ENCODE peak calls at places on chromosome 20, in six cellular contexts. Z is spleen, J is NB4, Y is HCT116, V is gastrocnemius medialis, F is right lobe of liver. G is an unnamed sample.
A peak's percentile ranks its signal among the peaks of the same experiment; 100 is the strongest.

GRCh38 chr20:53926428-53927028 is 143.9 kb downstream of the BCAS1 start:
- DNase-seq in Z (no peak), J (peak; percentile 95), Y (no peak), V (no peak), F (no peak), G (no peak)

GRCh38 chr20:48380661-48381060 is 447.1 kb downstream of the PREX1 start:
- DNase-seq in Z (no peak), J (no peak), Y (no peak), V (no peak), F (no peak), G (no peak)

GRCh38 chr20:14288341-14289330 is 48.8 kb downstream of the FLRT3 start:
- DNase-seq in Z (no peak), J (peak; percentile 2), Y (peak; percentile 72), V (no peak), F (no peak), G (no peak)

GRCh38 chr20:61044499-61044898 is 207.6 kb upstream of the CDH4 start:
- DNase-seq in Z (no peak), J (peak; percentile 27), Y (no peak), V (no peak), F (no peak), G (no peak)

GRCh38 chr20:33026779-33027759 is 4.4 kb upstream of the BPIFB6 start:
- DNase-seq in Z (no peak), J (no peak), Y (no peak), V (no peak), F (no peak), G (no peak)

GRCh38 chr20:38831049-38831691 is 25.7 kb downstream of the PPP1R16B start:
- DNase-seq in Z (no peak), J (no peak), Y (no peak), V (no peak), F (no peak), G (no peak)

GRCh38 chr20:36098364-36098763 is 56.2 kb upstream of the EPB41L1 start:
- DNase-seq in Z (no peak), J (peak; percentile 91), Y (no peak), V (peak; percentile 36), F (no peak), G (no peak)

GRCh38 chr20:44725852-44726251 is 10.7 kb downstream of the CCN5 start:
- DNase-seq in Z (no peak), J (no peak), Y (no peak), V (no peak), F (no peak), G (no peak)

GRCh38 chr20:43016257-43016656 is 173.4 kb downstream of the PTPRT start:
- DNase-seq in Z (no peak), J (no peak), Y (no peak), V (no peak), F (no peak), G (no peak)

GRCh38 chr20:5657190-5657872 is 92.9 kb upstream of the SHLD1 start:
- DNase-seq in Z (no peak), J (no peak), Y (no peak), V (peak; percentile 31), F (no peak), G (peak; percentile 46)

GRCh38 chr20:12358006-12358654 is 440.4 kb downstream of the BTBD3 start:
- DNase-seq in Z (no peak), J (peak; percentile 31), Y (no peak), V (no peak), F (no peak), G (no peak)

GRCh38 chr20:37228111-37228510 is 33.5 kb downstream of the GHRH start:
- DNase-seq in Z (no peak), J (no peak), Y (no peak), V (no peak), F (no peak), G (no peak)

GRCh38 chr20:24662286-24662685 is 192.9 kb downstream of the SYNDIG1 start:
- DNase-seq in Z (peak; percentile 37), J (no peak), Y (no peak), V (no peak), F (no peak), G (no peak)

GRCh38 chr20:37315293-37316110 is 26.0 kb downstream of the MANBAL start:
- DNase-seq in Z (no peak), J (peak; percentile 34), Y (no peak), V (peak; percentile 58), F (no peak), G (peak; percentile 87)

GRCh38 chr20:6954219-6954618 is 186.7 kb downstream of the BMP2 start:
- DNase-seq in Z (no peak), J (no peak), Y (no peak), V (no peak), F (no peak), G (no peak)

GRCh38 chr20:18272451-18272850 is 15.9 kb upstream of the ZNF133 start:
- DNase-seq in Z (no peak), J (peak; percentile 87), Y (no peak), V (peak; percentile 35), F (no peak), G (no peak)

GRCh38 chr20:32583581-32584045 is 1.5 kb downstream of the NOL4L start:
- DNase-seq in Z (no peak), J (peak; percentile 53), Y (no peak), V (no peak), F (no peak), G (no peak)

GRCh38 chr20:6081236-6081635 is 27.4 kb upstream of the LRRN4 start:
- DNase-seq in Z (no peak), J (peak; percentile 11), Y (no peak), V (peak; percentile 27), F (peak; percentile 29), G (no peak)

GRCh38 chr20:6104493-6105188 is 18.2 kb downstream of the FERMT1 start:
- DNase-seq in Z (no peak), J (no peak), Y (no peak), V (no peak), F (no peak), G (peak; percentile 14)

GRCh38 chr20:37914672-37915433 is 11.9 kb downstream of the VSTM2L start:
- DNase-seq in Z (no peak), J (peak; percentile 32), Y (no peak), V (no peak), F (no peak), G (no peak)

GRCh38 chr20:38789503-38790209 is 15.8 kb upstream of the PPP1R16B start:
- DNase-seq in Z (no peak), J (no peak), Y (peak; percentile 63), V (no peak), F (no peak), G (no peak)

GRCh38 chr20:32227316-32227715 is 19.6 kb downstream of the POFUT1 start:
- DNase-seq in Z (no peak), J (peak; percentile 44), Y (no peak), V (no peak), F (no peak), G (no peak)

GRCh38 chr20:38883081-38883980 is 42.9 kb upstream of the FAM83D start:
- DNase-seq in Z (peak; percentile 84), J (no peak), Y (no peak), V (no peak), F (no peak), G (no peak)

GRCh38 chr20:54085910-54086309 is 15.5 kb upstream of the BCAS1 start:
- DNase-seq in Z (no peak), J (no peak), Y (no peak), V (no peak), F (no peak), G (no peak)

GRCh38 chr20:35729836-35730582 is 12.1 kb downstream of the RBM39 start:
- DNase-seq in Z (no peak), J (no peak), Y (no peak), V (no peak), F (no peak), G (no peak)

GRCh38 chr20:44731657-44732056 is 14.0 kb upstream of the KCNK15 start:
- DNase-seq in Z (no peak), J (no peak), Y (no peak), V (peak; percentile 70), F (no peak), G (no peak)

GRCh38 chr20:44209691-44210421 is 715 bp downstream of the OSER1 start:
- DNase-seq in Z (no peak), J (peak; percentile 72), Y (no peak), V (peak; percentile 43), F (no peak), G (no peak)

GRCh38 chr20:42100137-42100704 is 482.0 kb upstream of the CHD6 start:
- DNase-seq in Z (no peak), J (no peak), Y (no peak), V (no peak), F (no peak), G (no peak)

GRCh38 chr20:41086402-41087324 is 50.7 kb upstream of the PLCG1 start:
- DNase-seq in Z (no peak), J (peak; percentile 38), Y (no peak), V (no peak), F (no peak), G (no peak)

GRCh38 chr20:672975-673604 is 2.5 kb downstream of the SCRT2 start:
- DNase-seq in Z (peak; percentile 54), J (no peak), Y (no peak), V (no peak), F (no peak), G (no peak)
- TF ChIP-seq CTCF in Z (no peak), J (no peak), Y (peak; percentile 70), V (no peak), F (peak; percentile 13), G (no peak)

GRCh38 chr20:3724356-3724755 is 8.1 kb upstream of the HSPA12B start:
- DNase-seq in Z (no peak), J (no peak), Y (no peak), V (no peak), F (no peak), G (no peak)
- TF ChIP-seq POLR2A in Z (no peak), J (no peak), Y (no peak), V (no peak), F (no peak), G (no peak)

DNA sequence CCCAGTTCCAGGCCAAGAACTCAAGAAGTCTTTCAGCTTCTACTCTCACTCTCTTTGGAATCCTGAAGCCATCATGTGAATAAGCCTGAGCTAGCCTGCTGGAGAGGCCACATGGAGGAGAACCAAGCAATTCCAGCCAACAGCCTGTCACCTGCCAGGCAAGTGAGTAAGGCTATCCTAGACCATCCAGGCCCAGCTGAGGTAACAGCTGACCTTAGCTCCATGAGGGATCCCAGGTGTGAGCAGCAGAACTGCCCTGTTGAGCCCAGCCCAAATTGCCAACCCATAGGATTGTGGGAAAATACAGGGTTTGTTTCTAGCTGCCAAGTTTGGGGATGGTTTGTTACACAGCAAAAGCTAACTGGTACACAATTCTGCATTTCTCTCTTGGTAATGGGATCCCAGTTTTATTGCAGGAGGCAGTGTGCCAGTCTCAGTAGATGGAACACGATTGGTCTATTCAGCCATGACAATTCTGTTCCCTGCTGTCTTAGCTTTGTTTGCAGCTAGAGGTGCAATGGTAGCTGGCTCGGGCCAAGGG is 5.5 kb downstream of the SRXN1 start:
- DNase-seq in Z (no peak), J (no peak), Y (no peak), V (peak; percentile 29), F (no peak), G (no peak)
- TF ChIP-seq CTCF in Z (no peak), J (no peak), Y (no peak), V (no peak), F (no peak), G (no peak)

GRCh38 chr20:58483051-58483450 is 32.1 kb downstream of the APCDD1L start:
- DNase-seq in Z (no peak), J (no peak), Y (no peak), V (no peak), F (no peak), G (no peak)

GRCh38 chr20:58479666-58480454 is 35.3 kb downstream of the APCDD1L start:
- DNase-seq in Z (no peak), J (no peak), Y (no peak), V (no peak), F (no peak), G (no peak)

GRCh38 chr20:58482416-58482815 is 32.8 kb downstream of the APCDD1L start:
- DNase-seq in Z (no peak), J (peak; percentile 35), Y (no peak), V (no peak), F (no peak), G (no peak)

GRCh38 chr20:58481541-58482021 is 33.6 kb downstream of the APCDD1L start:
- DNase-seq in Z (no peak), J (peak; percentile 72), Y (peak; percentile 27), V (no peak), F (peak; percentile 58), G (no peak)

GRCh38 chr20:58480455-58481356 is 34.5 kb downstream of the APCDD1L start:
- DNase-seq in Z (no peak), J (no peak), Y (no peak), V (no peak), F (no peak), G (no peak)
- TF ChIP-seq POLR2A in Z (no peak), J (no peak), Y (no peak), V (no peak), F (no peak), G (no peak)

G was measured in ovary.